ENCODE peak calls at places on chromosomes 1 and 21, in six cellular contexts. G, T, R, P, C and Y are unnamed samples.

GRCh38 chr1:203349757-203350522 is 982 bp downstream of the FMOD start:
- DNase-seq in G (no peak), T (no peak), R (no peak), P (no peak), C (no peak), Y (no peak)

GRCh38 chr1:50967416-50968020 is 2.5 kb upstream of the CDKN2C start:
- DNase-seq in G (peak), T (no peak), R (no peak), P (no peak), C (peak), Y (no peak)

GRCh38 chr1:238052496-238053266 is 162.0 kb upstream of the ZP4 start:
- DNase-seq in G (no peak), T (peak), R (no peak), P (no peak), C (peak), Y (no peak)

GRCh38 chr1:87399701-87400100 is 71.0 kb downstream of the LMO4 start:
- DNase-seq in G (no peak), T (no peak), R (no peak), P (no peak), C (no peak), Y (no peak)

GRCh38 chr1:209305221-209305954 is 278.1 kb upstream of the CAMK1G start:
- DNase-seq in G (no peak), T (no peak), R (no peak), P (no peak), C (no peak), Y (no peak)

GRCh38 chr1:76210130-76210529 is 135.6 kb downstream of the ST6GALNAC3 start:
- DNase-seq in G (no peak), T (no peak), R (no peak), P (no peak), C (no peak), Y (no peak)

GRCh38 chr1:65343286-65343685 is 33.9 kb downstream of the DNAJC6 start:
- DNase-seq in G (peak), T (peak), R (no peak), P (no peak), C (peak), Y (no peak)

GRCh38 chr1:109930252-109930993 is 19.8 kb downstream of the CSF1 start:
- DNase-seq in G (no peak), T (no peak), R (no peak), P (peak), C (no peak), Y (no peak)

GRCh38 chr1:151011154-151011850 is 3.1 kb downstream of the PRUNE1 start:
- DNase-seq in G (no peak), T (no peak), R (no peak), P (no peak), C (no peak), Y (no peak)
- TF ChIP-seq CTCF in G (no peak), T (no peak), R (no peak), P (no peak), C (no peak), Y (no peak)

DNA sequence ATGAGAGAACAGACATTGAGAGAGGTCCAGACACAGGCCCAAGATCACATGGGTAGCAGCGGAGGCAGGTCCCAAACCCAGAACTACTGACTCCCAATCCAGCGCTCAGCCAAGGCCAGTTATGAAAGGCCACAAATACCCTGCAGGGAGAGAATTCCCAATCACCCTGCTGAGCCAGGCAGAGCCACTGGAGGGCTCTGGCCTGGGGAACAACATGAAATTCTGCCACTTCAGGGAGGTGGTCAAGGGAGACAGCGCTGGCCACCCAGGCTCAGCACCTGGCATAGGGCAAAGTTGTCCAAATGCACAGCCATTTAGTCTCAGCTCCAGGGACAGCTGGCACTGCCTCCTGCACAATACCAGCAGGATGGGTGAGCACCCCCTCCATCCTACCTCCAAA is 27.5 kb downstream of the SLC9A1 start:
- DNase-seq in G (no peak), T (no peak), R (no peak), P (no peak), C (no peak), Y (no peak)
- TF ChIP-seq CTCF in G (peak), T (no peak), R (no peak), P (peak), C (peak), Y (no peak)

GRCh38 chr1:248152056-248152827 is 7.3 kb downstream of the OR2M5 start:
- DNase-seq in G (no peak), T (no peak), R (no peak), P (no peak), C (no peak), Y (no peak)
- TF ChIP-seq CTCF in G (no peak), T (no peak), R (no peak), P (no peak), C (no peak), Y (no peak)

GRCh38 chr1:27402349-27402754 is 9.9 kb downstream of the GPR3 start:
- DNase-seq in G (peak), T (peak), R (no peak), P (peak), C (peak), Y (peak)
- TF ChIP-seq CTCF in G (peak), T (peak), R (no peak), P (peak), C (peak), Y (peak)

DNA sequence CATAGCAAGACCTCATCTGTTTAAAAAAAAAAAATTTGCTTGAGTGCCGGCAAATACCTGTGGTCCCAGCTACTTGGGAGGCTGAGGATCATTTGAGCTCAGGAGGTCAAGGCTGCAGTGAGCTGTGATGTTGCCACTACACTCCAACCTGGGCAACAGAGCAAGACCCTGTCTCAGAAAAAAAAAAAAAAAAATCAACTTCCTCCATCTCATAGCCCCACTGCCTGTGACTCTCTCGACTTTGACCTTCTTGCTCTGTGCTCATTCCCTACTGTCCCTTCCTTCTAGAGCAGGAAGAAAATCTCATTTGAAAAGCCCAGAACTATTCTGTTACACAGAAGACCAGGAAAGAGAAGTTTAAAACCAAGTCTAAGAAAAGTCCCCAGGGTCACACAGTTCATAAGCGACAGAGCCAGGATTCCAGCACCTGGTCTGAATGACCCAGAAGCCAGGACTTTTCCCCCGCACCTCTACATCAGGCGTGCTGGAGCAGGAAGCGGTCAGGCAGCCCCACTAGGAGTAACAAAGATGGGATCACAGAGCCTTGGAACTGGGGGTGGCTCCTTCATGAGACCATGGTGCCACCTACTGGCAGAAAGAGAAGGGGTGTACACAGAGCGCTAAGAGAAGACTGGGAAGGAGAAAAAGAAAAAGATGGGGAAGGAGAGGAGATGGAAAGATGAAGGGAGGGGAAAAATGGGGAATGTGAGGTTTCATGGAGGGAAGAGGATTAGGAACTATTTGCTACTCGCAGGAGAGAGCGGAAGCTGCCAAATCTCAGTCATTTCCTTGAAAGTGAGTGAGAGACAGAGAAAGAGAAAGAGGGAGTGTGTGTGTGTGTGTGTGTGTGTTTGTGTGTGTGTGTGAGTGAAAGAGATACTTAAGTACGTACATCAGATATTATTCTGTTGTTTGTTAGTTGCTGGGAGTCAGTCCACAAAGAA is 3.1 kb upstream of the P3R3URF start:
- DNase-seq in G (peak), T (peak), R (peak), P (peak), C (peak), Y (no peak)
- TF ChIP-seq CTCF in G (peak), T (peak), R (peak), P (peak), C (peak), Y (peak)

GRCh38 chr1:36453600-36454388 is 3.5 kb upstream of the OSCP1 start:
- DNase-seq in G (no peak), T (no peak), R (no peak), P (no peak), C (no peak), Y (no peak)

GRCh38 chr1:36455386-36455785 is 5.1 kb upstream of the OSCP1 start:
- DNase-seq in G (no peak), T (peak), R (no peak), P (no peak), C (no peak), Y (no peak)

GRCh38 chr1:36450270-36450918 is at the start of gene OSCP1:
- DNase-seq in G (peak), T (peak), R (peak), P (peak), C (peak), Y (peak)

GRCh38 chr1:36450919-36451305 is 661 bp upstream of the OSCP1 start:
- DNase-seq in G (no peak), T (no peak), R (no peak), P (no peak), C (no peak), Y (no peak)

GRCh38 chr1:36453051-36453450 is 2.8 kb upstream of the OSCP1 start:
- DNase-seq in G (no peak), T (no peak), R (no peak), P (no peak), C (no peak), Y (no peak)
- TF ChIP-seq CTCF in G (no peak), T (no peak), R (no peak), P (no peak), C (no peak), Y (no peak)

GRCh38 chr21:29029524-29029923 is 5.1 kb downstream of the USP16 start:
- DNase-seq in G (no peak), T (no peak), R (no peak), P (no peak), C (no peak), Y (no peak)
- TF ChIP-seq CTCF in G (no peak), T (no peak), R (no peak), P (no peak), C (no peak), Y (no peak)

DNA sequence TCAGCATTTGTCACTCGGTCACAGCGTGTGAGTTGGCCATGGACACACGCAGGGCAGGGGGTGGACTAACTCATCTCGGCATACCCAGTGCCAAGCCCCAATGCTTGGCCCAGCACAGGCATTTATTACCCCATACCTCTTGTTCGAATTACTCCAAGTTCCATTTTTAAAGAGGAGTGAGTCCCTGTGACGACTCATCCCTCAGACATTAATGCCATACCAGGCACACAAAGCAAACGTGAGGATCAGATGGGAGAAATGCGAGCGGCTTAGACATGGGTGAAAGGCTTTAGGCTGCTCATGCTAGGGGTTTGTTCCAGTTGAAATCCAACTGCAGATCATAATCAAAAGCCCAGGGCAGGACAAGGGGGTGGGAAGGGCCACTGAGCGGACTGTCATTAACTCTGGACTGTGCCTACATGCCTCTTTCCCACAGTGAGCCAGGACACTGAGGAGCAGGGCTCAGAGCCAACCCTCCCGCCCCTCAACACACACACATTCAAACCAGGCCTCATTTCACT is 118.5 kb upstream of the NGF start:
- DNase-seq in G (no peak), T (peak), R (no peak), P (no peak), C (peak), Y (no peak)
- TF ChIP-seq CTCF in G (no peak), T (no peak), R (no peak), P (no peak), C (no peak), Y (no peak)

GRCh38 chr1:34929853-34930701 is 627 bp upstream of the DLGAP3 start:
- DNase-seq in G (no peak), T (no peak), R (peak), P (peak), C (no peak), Y (no peak)
- TF ChIP-seq CTCF in G (no peak), T (no peak), R (no peak), P (no peak), C (no peak), Y (no peak)